ENCODE peak calls at places on chromosomes 16 and 17, in nine cellular contexts. B, K, F, L, E, H, D, G and M are unnamed samples.

GRCh38 chr16:726438-727290 is at the start of the genes CCDC78 and HAGHL:
- DNase-seq in L (peak; percentile 86), B (no peak), G (peak; percentile 28), D (peak; percentile 90), E (peak; percentile 40), H (peak; percentile 49), K (peak; percentile 85), F (no peak), M (peak; percentile 40)

GRCh38 chr16:50489187-50489586 is 59.0 kb upstream of the NKD1 start:
- DNase-seq in F (no peak), K (no peak), B (no peak), H (no peak), E (peak; percentile 17), D (no peak), L (no peak), G (no peak), M (no peak)

GRCh38 chr17:40705567-40705966 is 2.0 kb upstream of the KRT24 start:
- DNase-seq in L (no peak), K (no peak), B (no peak), E (no peak), F (no peak), H (no peak), D (no peak), G (no peak), M (no peak)

GRCh38 chr17:35094902-35095301 is 24.8 kb downstream of the RAD51D start:
- DNase-seq in D (no peak), L (no peak), G (no peak), K (no peak), E (no peak), B (peak; percentile 49), H (no peak), F (peak; percentile 62), M (peak; percentile 92)

GRCh38 chr17:6755731-6756184 is at the start of gene XAF1:
- DNase-seq in D (no peak), K (peak; percentile 66), H (no peak), E (no peak), F (peak; percentile 40), B (peak; percentile 63), L (no peak), G (no peak), M (peak; percentile 57)

GRCh38 chr16:65214196-65214595 is 92.3 kb upstream of the CDH11 start:
- DNase-seq in G (no peak), K (no peak), F (no peak), H (no peak), B (no peak), L (no peak), E (no peak), D (no peak), M (no peak)

GRCh38 chr16:24514096-24514495 is 25.3 kb upstream of the RBBP6 start:
- DNase-seq in F (no peak), L (no peak), B (no peak), G (no peak), H (no peak), K (no peak), E (no peak), D (no peak), M (no peak)

GRCh38 chr17:78933025-78933958 is 8.1 kb upstream of the TIMP2 start:
- DNase-seq in K (peak; percentile 76), L (no peak), B (peak; percentile 98), F (peak; percentile 91), D (peak; percentile 73), G (no peak), E (no peak), H (no peak), M (peak; percentile 99)

GRCh38 chr17:29625037-29625750 is 2.5 kb upstream of the CORO6 start:
- DNase-seq in L (peak; percentile 39), E (peak; percentile 82), D (no peak), F (no peak), K (peak; percentile 80), G (no peak), H (no peak), B (no peak), M (peak; percentile 63)

GRCh38 chr16:56910654-56911539 is 21.0 kb upstream of the HERPUD1 start:
- DNase-seq in D (no peak), F (peak; percentile 75), E (no peak), H (no peak), L (no peak), G (no peak), K (peak; percentile 40), B (peak; percentile 63), M (peak; percentile 97)

GRCh38 chr17:17748179-17748578 is 66.9 kb downstream of the RAI1 start:
- DNase-seq in G (no peak), K (no peak), B (no peak), E (no peak), D (no peak), H (no peak), L (no peak), F (no peak), M (no peak)

GRCh38 chr16:63702981-63703590 is 1418.8 kb downstream of the CDH11 start:
- DNase-seq in B (no peak), H (no peak), E (no peak), L (peak; percentile 14), F (no peak), G (no peak), K (no peak), D (no peak), M (no peak)

GRCh38 chr17:74369665-74370490 is 2.6 kb downstream of the GPR142 start:
- DNase-seq in G (no peak), B (no peak), H (no peak), D (no peak), L (no peak), K (peak; percentile 33), E (no peak), F (no peak), M (no peak)

GRCh38 chr16:74225278-74225677 is 71.3 kb upstream of the PSMD7 start:
- DNase-seq in G (no peak), D (no peak), E (no peak), L (no peak), F (no peak), H (no peak), K (no peak), B (no peak), M (peak; percentile 42)

GRCh38 chr17:835263-835662 is 53.1 kb downstream of the MRM3 start:
- DNase-seq in G (no peak), D (no peak), F (peak; percentile 99), L (peak; percentile 46), B (peak; percentile 72), K (no peak), H (no peak), E (no peak), M (peak; percentile 100)

GRCh38 chr17:38417210-38417951 is 10.9 kb upstream of the ARHGAP23 start:
- DNase-seq in F (no peak), G (no peak), E (no peak), D (no peak), H (no peak), B (no peak), L (no peak), K (no peak), M (no peak)

GRCh38 chr16:78122774-78123315 is 23.4 kb downstream of the WWOX start:
- DNase-seq in G (no peak), D (peak; percentile 56), B (peak; percentile 34), L (peak; percentile 32), E (peak; percentile 43), K (peak; percentile 66), H (peak; percentile 78), F (peak; percentile 22), M (peak; percentile 77)

GRCh38 chr17:781920-782731 is at the start of the genes GLOD4 and MRM3:
- DNase-seq in E (peak; percentile 86), F (peak; percentile 76), B (peak; percentile 97), K (peak; percentile 99), G (peak; percentile 97), D (peak; percentile 98), L (peak; percentile 94), H (peak; percentile 48), M (peak; percentile 81)

GRCh38 chr17:56902350-56902749 is 11.5 kb downstream of the TRIM25 start:
- DNase-seq in L (no peak), K (no peak), H (no peak), F (no peak), E (no peak), D (no peak), G (no peak), B (peak; percentile 75), M (no peak)

GRCh38 chr17:35849469-35850348 is 19.0 kb downstream of the HEATR9 start:
- DNase-seq in K (peak; percentile 43), D (peak; percentile 65), H (peak; percentile 54), G (no peak), L (peak; percentile 80), B (peak; percentile 57), E (peak; percentile 10), F (peak; percentile 28), M (peak; percentile 53)

GRCh38 chr17:49360796-49361128 is 1.3 kb downstream of the ZNF652 start:
- DNase-seq in B (no peak), H (no peak), F (no peak), L (peak; percentile 53), E (no peak), K (no peak), D (no peak), G (no peak), M (no peak)